ENCODE peak calls at places on chromosomes 7 and 10, in eight cellular contexts. W is CD4-positive, CD25-positive, alpha-beta regulatory T cell; B is BJ; V is OCI-LY7; A is GM06990; X is choroid plexus epithelial cell; U is neuronal stem cell; M is CD8-positive, alpha-beta memory T cell. O is an unnamed sample.

GRCh38 chr7:79502151-79502550 is 48.7 kb upstream of the MAGI2 start:
- DNase-seq in A (no peak), M (no peak), W (no peak), X (no peak), U (no peak), B (no peak), V (no peak), O (no peak)

GRCh38 chr10:133100706-133101463 is 13.2 kb downstream of the ADGRA1 start:
- DNase-seq in M (no peak), X (peak), V (no peak), W (peak), U (peak), B (no peak), A (no peak), O (no peak)

GRCh38 chr10:98326621-98327027 is 58.6 kb upstream of the LOXL4 start:
- DNase-seq in X (no peak), M (no peak), A (no peak), U (no peak), W (no peak), V (no peak), B (no peak), O (no peak)

GRCh38 chr10:75137533-75138438 is 26.3 kb downstream of the SAMD8 start:
- DNase-seq in B (peak), V (no peak), A (no peak), U (no peak), X (peak), M (no peak), W (peak), O (peak)

GRCh38 chr10:31374146-31374696 is 55.2 kb downstream of the ZEB1 start:
- DNase-seq in M (no peak), A (no peak), U (no peak), W (no peak), V (no peak), X (peak), B (no peak), O (no peak)

GRCh38 chr7:156691764-156692163 is 51.2 kb downstream of the RNF32 start:
- DNase-seq in B (no peak), U (no peak), W (no peak), A (no peak), M (no peak), X (no peak), V (no peak), O (no peak)

GRCh38 chr7:79823246-79823951 is 311.2 kb upstream of the GNAI1 start:
- DNase-seq in U (no peak), A (no peak), M (no peak), B (no peak), V (no peak), W (no peak), X (peak), O (peak)

GRCh38 chr7:70316745-70317144 is 718.5 kb downstream of the AUTS2 start:
- DNase-seq in M (peak), W (peak), B (no peak), V (no peak), A (no peak), U (no peak), X (no peak), O (no peak)

GRCh38 chr7:98329100-98329871 is 47.8 kb downstream of the BRI3 start:
- DNase-seq in A (no peak), X (peak), B (no peak), M (no peak), U (no peak), W (no peak), V (no peak), O (no peak)

GRCh38 chr10:126175586-126176258 is 212.6 kb downstream of the ADAM12 start:
- DNase-seq in V (no peak), W (no peak), M (no peak), U (no peak), A (no peak), X (peak), B (no peak), O (peak)

GRCh38 chr10:1377756-1378397 is 321.7 kb downstream of the WDR37 start:
- DNase-seq in M (no peak), A (no peak), W (no peak), B (no peak), U (no peak), V (no peak), X (no peak), O (no peak)

GRCh38 chr7:5218564-5219360 is 28.7 kb downstream of the WIPI2 start:
- DNase-seq in U (no peak), B (no peak), X (no peak), M (no peak), A (peak), W (no peak), V (peak), O (no peak)

GRCh38 chr7:23335621-23336020 is 36.5 kb downstream of the MALSU1 start:
- DNase-seq in A (no peak), W (no peak), V (no peak), X (no peak), B (no peak), U (no peak), M (no peak), O (no peak)

GRCh38 chr7:74006451-74007259 is 21.3 kb upstream of the ELN start:
- DNase-seq in X (peak), V (no peak), A (no peak), M (no peak), U (no peak), W (no peak), B (no peak), O (no peak)

GRCh38 chr10:32413513-32413912 is 32.4 kb upstream of the CCDC7 start:
- DNase-seq in X (peak), U (no peak), M (peak), V (no peak), B (peak), A (no peak), W (peak), O (peak)

GRCh38 chr10:96496281-96496925 is 17.3 kb downstream of the TLL2 start:
- DNase-seq in W (no peak), X (peak), A (no peak), M (no peak), V (no peak), U (no peak), B (no peak), O (no peak)

GRCh38 chr7:3575753-3576531 is 274.9 kb downstream of the SDK1 start:
- DNase-seq in M (no peak), B (no peak), U (no peak), A (no peak), W (no peak), X (no peak), V (no peak), O (no peak)

GRCh38 chr10:70060389-70060788 is 7.7 kb downstream of the MACROH2A2 start:
- DNase-seq in U (no peak), A (no peak), W (no peak), B (no peak), X (no peak), M (no peak), V (no peak), O (no peak)

GRCh38 chr10:114548662-114549061 is 109.4 kb downstream of the ABLIM1 start:
- DNase-seq in U (peak), W (peak), X (peak), B (no peak), M (no peak), A (no peak), V (peak), O (no peak)

GRCh38 chr10:125375210-125375609 is 214.8 kb upstream of the CTBP2 start:
- DNase-seq in M (no peak), X (peak), U (no peak), B (no peak), A (no peak), V (no peak), W (no peak), O (no peak)

GRCh38 chr10:129101232-129101980 is 365.6 kb upstream of the MGMT start:
- DNase-seq in V (no peak), X (no peak), A (no peak), B (no peak), W (no peak), M (no peak), U (no peak), O (no peak)

GRCh38 chr7:151871189-151871735 is 5.7 kb downstream of the PRKAG2 start:
- DNase-seq in B (no peak), A (no peak), U (no peak), X (no peak), M (no peak), W (no peak), V (no peak), O (no peak)

GRCh38 chr10:43203491-43204393 is 63.1 kb downstream of the RASGEF1A start:
- DNase-seq in V (peak), B (no peak), X (no peak), U (no peak), A (no peak), M (no peak), W (no peak), O (no peak)

GRCh38 chr10:126595160-126595559 is 75.3 kb downstream of the C10orf90 start:
- DNase-seq in W (no peak), M (no peak), V (no peak), X (no peak), U (no peak), B (no peak), A (no peak), O (no peak)

GRCh38 chr7:22488643-22489462 is 11.1 kb downstream of the STEAP1B start:
- DNase-seq in X (peak), V (peak), M (peak), W (peak), A (no peak), B (no peak), U (peak), O (no peak)

GRCh38 chr7:38160003-38160571 is 18.0 kb upstream of the STARD3NL start:
- DNase-seq in U (no peak), W (no peak), M (no peak), V (no peak), X (no peak), A (no peak), B (no peak), O (no peak)

GRCh38 chr10:82506680-82507376 is 631.8 kb downstream of the NRG3 start:
- DNase-seq in B (no peak), A (no peak), X (no peak), W (no peak), U (no peak), V (no peak), M (no peak), O (no peak)

GRCh38 chr10:103598654-103599115 is 105.2 kb downstream of the NEURL1 start:
- DNase-seq in V (peak), X (peak), B (peak), M (no peak), U (peak), W (peak), A (no peak), O (peak)

GRCh38 chr7:20596653-20597052 is 18.8 kb upstream of the ABCB5 start:
- DNase-seq in M (no peak), W (no peak), X (peak), U (no peak), B (peak), V (no peak), A (no peak), O (peak)

GRCh38 chr7:114088541-114088940 is 169.7 kb upstream of the PPP1R3A start:
- DNase-seq in A (no peak), V (no peak), W (no peak), X (no peak), B (no peak), U (no peak), M (no peak), O (no peak)
- H3K4me3 ChIP-seq in A (no peak), V (no peak), W (no peak), X (no peak), B (no peak), U (no peak), M (no peak), O (no peak)

DNA sequence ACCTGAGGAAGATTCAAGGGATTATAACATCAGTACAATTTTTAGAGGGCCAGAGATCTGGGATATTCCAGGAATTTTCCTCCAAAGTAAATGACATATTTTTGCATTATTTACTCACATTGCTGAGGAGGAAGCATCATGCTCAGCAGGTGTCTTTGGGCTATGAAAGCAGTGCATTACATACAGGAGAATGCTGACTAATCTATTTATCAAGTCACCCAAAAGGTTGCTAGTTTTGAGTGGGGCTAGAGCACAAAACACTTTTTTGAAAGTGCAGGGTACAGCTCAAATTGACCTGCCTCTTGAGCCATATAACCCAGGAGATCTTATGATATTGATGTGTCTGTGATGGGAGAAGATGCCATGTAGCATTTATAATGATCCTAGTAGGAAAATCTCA is 603.1 kb downstream of the POM121L12 start:
- DNase-seq in A (no peak), V (no peak), W (no peak), M (no peak), B (no peak), X (no peak), U (no peak), O (no peak)
- H3K4me3 ChIP-seq in A (no peak), V (no peak), W (no peak), M (no peak), B (no peak), X (no peak), U (no peak), O (no peak)

GRCh38 chr7:77757589-77757988 is 40.6 kb downstream of the TMEM60 start:
- DNase-seq in A (no peak), M (no peak), X (no peak), U (no peak), B (no peak), V (no peak), W (no peak), O (no peak)
- H3K4me3 ChIP-seq in A (no peak), M (no peak), X (no peak), U (no peak), B (no peak), V (no peak), W (no peak), O (no peak)

GRCh38 chr7:1130021-1130990 is 29.7 kb downstream of the ZFAND2A start:
- DNase-seq in A (no peak), B (no peak), X (no peak), W (no peak), U (no peak), V (no peak), M (no peak), O (no peak)
- H3K4me3 ChIP-seq in A (no peak), B (no peak), X (no peak), W (no peak), U (no peak), V (no peak), M (no peak), O (no peak)

DNA sequence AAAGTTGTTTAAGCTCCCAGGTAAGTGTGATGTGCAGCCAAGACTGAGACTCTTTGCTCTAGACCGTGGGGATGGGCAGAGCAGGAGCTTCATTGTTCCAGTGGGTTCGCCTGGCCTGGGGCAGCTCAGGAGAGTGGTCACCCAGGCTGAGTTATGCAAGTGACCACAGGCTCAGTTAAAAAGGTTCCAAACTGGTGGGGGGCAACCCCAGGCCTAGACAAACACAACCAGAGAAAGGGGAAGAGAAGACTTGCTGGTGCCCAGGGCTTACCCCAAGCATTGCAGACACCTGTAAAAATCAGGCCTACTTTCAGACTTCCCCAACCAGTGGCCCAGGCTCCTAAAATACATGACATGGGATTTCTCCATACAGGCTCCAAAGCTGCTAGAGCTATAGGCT is 21.6 kb downstream of the CREB3L2 start:
- DNase-seq in A (no peak), M (no peak), X (no peak), V (no peak), U (no peak), W (no peak), B (no peak), O (no peak)
- H3K4me3 ChIP-seq in A (no peak), M (no peak), X (no peak), V (no peak), U (no peak), W (no peak), B (no peak), O (no peak)

GRCh38 chr7:76259124-76260086 is 43.1 kb upstream of the HSPB1 start:
- DNase-seq in A (no peak), B (no peak), V (no peak), X (no peak), M (no peak), W (no peak), U (no peak), O (no peak)
- H3K4me3 ChIP-seq in A (no peak), B (no peak), V (no peak), X (no peak), M (no peak), W (no peak), U (peak), O (no peak)

O was measured in skeletal muscle cell.